ENCODE peak calls at places on chromosome 12, in ten cellular contexts. U, I, Y, G, N, W, M, X, Z and E are unnamed samples.
A peak's percentile ranks its signal among the peaks of the same experiment; 100 is the strongest.

GRCh38 chr12:108367436-108367835 is 28.3 kb upstream of the CMKLR1 start:
- DNase-seq in U (no peak), I (no peak), Y (peak; percentile 27), G (no peak), N (no peak), W (no peak), M (no peak), X (no peak), Z (no peak), E (no peak)

GRCh38 chr12:74490390-74491064 is 47.1 kb upstream of the ATXN7L3B start:
- DNase-seq in U (no peak), I (no peak), Y (no peak), G (no peak), N (no peak), W (no peak), M (no peak), X (no peak), Z (no peak), E (no peak)

GRCh38 chr12:30761730-30762129 is 7.0 kb upstream of the CAPRIN2 start:
- DNase-seq in U (no peak), I (no peak), Y (no peak), G (no peak), N (no peak), W (no peak), M (no peak), X (no peak), Z (no peak), E (no peak)

GRCh38 chr12:64236549-64236948 is 14.5 kb upstream of the KICS2 start:
- DNase-seq in U (no peak), I (no peak), Y (no peak), G (no peak), N (peak; percentile 30), W (no peak), M (no peak), X (no peak), Z (no peak), E (no peak)

GRCh38 chr12:65155784-65156183 is 13.6 kb upstream of the LEMD3 start:
- DNase-seq in U (no peak), I (no peak), Y (no peak), G (no peak), N (no peak), W (no peak), M (no peak), X (no peak), Z (no peak), E (no peak)

GRCh38 chr12:59403259-59403932 is 192.4 kb upstream of the SLC16A7 start:
- DNase-seq in U (peak; percentile 52), I (no peak), Y (peak; percentile 37), G (no peak), N (peak; percentile 61), W (peak; percentile 6), M (peak; percentile 7), X (no peak), Z (peak; percentile 40), E (peak; percentile 10)

GRCh38 chr12:293199-293598 is 30.6 kb upstream of the SLC6A13 start:
- DNase-seq in U (no peak), I (no peak), Y (no peak), G (no peak), N (no peak), W (no peak), M (no peak), X (no peak), Z (no peak), E (no peak)

GRCh38 chr12:34398706-34399630 is 376.7 kb downstream of the ALG10 start:
- DNase-seq in U (no peak), I (peak; percentile 9), Y (peak; percentile 10), G (peak; percentile 55), N (no peak), W (peak; percentile 9), M (peak; percentile 6), X (no peak), Z (peak; percentile 16), E (peak; percentile 1)

GRCh38 chr12:111596985-111597730 is 2.0 kb downstream of the ATXN2 start:
- DNase-seq in U (no peak), I (peak; percentile 43), Y (peak; percentile 83), G (no peak), N (peak; percentile 39), W (peak; percentile 45), M (peak; percentile 37), X (no peak), Z (peak; percentile 65), E (peak; percentile 48)

GRCh38 chr12:105279460-105280056 is 43.6 kb upstream of the APPL2 start:
- DNase-seq in U (no peak), I (no peak), Y (no peak), G (no peak), N (peak; percentile 26), W (peak; percentile 35), M (no peak), X (no peak), Z (peak; percentile 33), E (peak; percentile 33)

GRCh38 chr12:51247523-51248206 is 9.0 kb downstream of the DAZAP2 start:
- DNase-seq in U (no peak), I (no peak), Y (no peak), G (no peak), N (no peak), W (no peak), M (no peak), X (no peak), Z (no peak), E (no peak)

GRCh38 chr12:104680506-104680905 is 223.8 kb downstream of the CHST11 start:
- DNase-seq in U (no peak), I (no peak), Y (no peak), G (no peak), N (no peak), W (no peak), M (no peak), X (no peak), Z (no peak), E (no peak)

GRCh38 chr12:32756476-32757158 is 920 bp upstream of the YARS2 start:
- DNase-seq in U (no peak), I (no peak), Y (no peak), G (no peak), N (no peak), W (no peak), M (no peak), X (no peak), Z (no peak), E (no peak)

GRCh38 chr12:39581592-39581991 is 38.0 kb downstream of the ABCD2 start:
- DNase-seq in U (no peak), I (no peak), Y (peak; percentile 15), G (no peak), N (peak; percentile 46), W (no peak), M (no peak), X (no peak), Z (no peak), E (no peak)

GRCh38 chr12:127548123-127548553 is 718.8 kb upstream of the TMEM132C start:
- DNase-seq in U (no peak), I (no peak), Y (no peak), G (no peak), N (no peak), W (no peak), M (no peak), X (peak; percentile 44), Z (no peak), E (no peak)

GRCh38 chr12:127625372-127625771 is 641.6 kb upstream of the TMEM132C start:
- DNase-seq in U (no peak), I (no peak), Y (no peak), G (no peak), N (no peak), W (no peak), M (no peak), X (no peak), Z (no peak), E (no peak)

GRCh38 chr12:28114488-28114887 is 75.8 kb upstream of the CCDC91 start:
- DNase-seq in U (no peak), I (no peak), Y (no peak), G (no peak), N (peak; percentile 89), W (no peak), M (no peak), X (no peak), Z (no peak), E (no peak)

GRCh38 chr12:57005980-57006808 is at the start of gene ZBTB39:
- DNase-seq in U (no peak), I (peak; percentile 64), Y (peak; percentile 45), G (peak; percentile 78), N (no peak), W (peak; percentile 94), M (peak; percentile 99), X (no peak), Z (peak; percentile 67), E (peak; percentile 95)

GRCh38 chr12:48937170-48937569 is 11.9 kb upstream of the FKBP11 start:
- DNase-seq in U (no peak), I (no peak), Y (no peak), G (no peak), N (no peak), W (no peak), M (no peak), X (no peak), Z (no peak), E (no peak)
- TF ChIP-seq CTCF in U (peak; percentile 22), I (no peak), Y (no peak), G (no peak), N (peak; percentile 11), W (no peak), M (no peak), X (no peak), Z (no peak), E (no peak)

DNA sequence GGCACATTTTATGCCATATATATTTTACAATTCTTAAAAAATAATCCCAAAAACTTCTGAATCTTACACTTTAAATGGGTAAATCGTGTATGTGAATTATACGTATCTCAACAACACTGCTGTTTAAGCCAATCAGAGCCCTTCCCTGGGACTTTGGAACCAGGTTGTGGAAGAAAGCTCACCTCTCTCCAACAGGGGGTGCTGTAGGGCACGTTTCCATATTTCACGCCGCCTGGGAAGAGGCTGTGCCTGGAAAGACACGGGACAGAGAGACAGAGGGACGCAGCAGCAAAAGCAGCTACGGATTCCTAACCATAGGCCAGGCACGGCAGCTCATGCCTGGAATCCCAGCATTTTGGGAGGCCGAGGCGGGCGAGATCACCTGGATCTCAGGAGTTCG is 29.4 kb upstream of the FBRSL1 start:
- DNase-seq in U (no peak), I (no peak), Y (no peak), G (no peak), N (no peak), W (no peak), M (no peak), X (no peak), Z (no peak), E (no peak)
- TF ChIP-seq CTCF in U (peak; percentile 27), I (no peak), Y (no peak), G (peak; percentile 65), N (peak; percentile 9), W (no peak), M (no peak), X (no peak), Z (peak; percentile 10), E (peak; percentile 44)

GRCh38 chr12:130770413-130771028 is 54.4 kb upstream of the RIMBP2 start:
- DNase-seq in U (no peak), I (no peak), Y (no peak), G (no peak), N (no peak), W (no peak), M (no peak), X (no peak), Z (no peak), E (no peak)
- TF ChIP-seq CTCF in U (no peak), I (no peak), Y (no peak), G (no peak), N (no peak), W (no peak), M (no peak), X (no peak), Z (no peak), E (no peak)

GRCh38 chr12:91219919-91220318 is 37.3 kb upstream of the DCN start:
- DNase-seq in U (no peak), I (no peak), Y (no peak), G (no peak), N (peak; percentile 72), W (no peak), M (no peak), X (no peak), Z (no peak), E (no peak)
- TF ChIP-seq CTCF in U (no peak), I (no peak), Y (no peak), G (no peak), N (no peak), W (no peak), M (no peak), X (no peak), Z (no peak), E (no peak)